ENCODE peak calls at places on chromosomes 13 and 19, in ten cellular contexts. One of them, this sample, is unnamed.

GRCh38 chr19:58538257-58539168 is 5.4 kb upstream of the TRIM28 start:
- DNase-seq in fibroblast of pulmonary artery: peak
- DNase-seq in endodermal cell: peak
- DNase-seq in tibial artery: no peak
- DNase-seq in fibroblast of lung: no peak
- DNase-seq in ovary: no peak
- DNase-seq in CD4-positive, CD25-positive, alpha-beta regulatory T cell: peak
- DNase-seq in spleen: no peak
- DNase-seq in naive thymus-derived CD4-positive, alpha-beta T cell: no peak
- DNase-seq in upper lobe of right lung: no peak
- DNase-seq in this sample: no peak

GRCh38 chr13:44622701-44623100 is 46.6 kb upstream of the TSC22D1 start:
- DNase-seq in ovary: no peak
- DNase-seq in fibroblast of lung: no peak
- DNase-seq in CD4-positive, CD25-positive, alpha-beta regulatory T cell: no peak
- DNase-seq in fibroblast of pulmonary artery: peak
- DNase-seq in endodermal cell: no peak
- DNase-seq in upper lobe of right lung: no peak
- DNase-seq in naive thymus-derived CD4-positive, alpha-beta T cell: no peak
- DNase-seq in spleen: no peak
- DNase-seq in tibial artery: no peak
- DNase-seq in this sample: no peak

GRCh38 chr13:37192986-37193385 is 87.5 kb upstream of the CSNK1A1L start:
- DNase-seq in CD4-positive, CD25-positive, alpha-beta regulatory T cell: no peak
- DNase-seq in naive thymus-derived CD4-positive, alpha-beta T cell: no peak
- DNase-seq in upper lobe of right lung: no peak
- DNase-seq in fibroblast of pulmonary artery: peak
- DNase-seq in tibial artery: no peak
- DNase-seq in spleen: no peak
- DNase-seq in ovary: no peak
- DNase-seq in endodermal cell: no peak
- DNase-seq in fibroblast of lung: no peak
- DNase-seq in this sample: no peak

GRCh38 chr13:77918391-77919261 is at the start of gene EDNRB:
- DNase-seq in fibroblast of lung: peak
- DNase-seq in CD4-positive, CD25-positive, alpha-beta regulatory T cell: no peak
- DNase-seq in endodermal cell: peak
- DNase-seq in fibroblast of pulmonary artery: peak
- DNase-seq in spleen: peak
- DNase-seq in naive thymus-derived CD4-positive, alpha-beta T cell: no peak
- DNase-seq in upper lobe of right lung: peak
- DNase-seq in ovary: peak
- DNase-seq in tibial artery: no peak
- DNase-seq in this sample: no peak

GRCh38 chr13:26061947-26062346 is 10.1 kb upstream of the SHISA2 start:
- DNase-seq in ovary: no peak
- DNase-seq in spleen: no peak
- DNase-seq in upper lobe of right lung: no peak
- DNase-seq in endodermal cell: no peak
- DNase-seq in tibial artery: no peak
- DNase-seq in fibroblast of lung: peak
- DNase-seq in fibroblast of pulmonary artery: peak
- DNase-seq in CD4-positive, CD25-positive, alpha-beta regulatory T cell: no peak
- DNase-seq in naive thymus-derived CD4-positive, alpha-beta T cell: no peak
- DNase-seq in this sample: no peak

GRCh38 chr13:102670130-102670529 is 24.7 kb downstream of the METTL21C start:
- DNase-seq in naive thymus-derived CD4-positive, alpha-beta T cell: no peak
- DNase-seq in tibial artery: no peak
- DNase-seq in fibroblast of pulmonary artery: no peak
- DNase-seq in ovary: no peak
- DNase-seq in spleen: no peak
- DNase-seq in upper lobe of right lung: no peak
- DNase-seq in fibroblast of lung: no peak
- DNase-seq in endodermal cell: no peak
- DNase-seq in CD4-positive, CD25-positive, alpha-beta regulatory T cell: no peak
- DNase-seq in this sample: no peak

GRCh38 chr13:98406475-98406874 is 170.4 kb downstream of the STK24 start:
- DNase-seq in upper lobe of right lung: no peak
- DNase-seq in endodermal cell: no peak
- DNase-seq in naive thymus-derived CD4-positive, alpha-beta T cell: no peak
- DNase-seq in CD4-positive, CD25-positive, alpha-beta regulatory T cell: no peak
- DNase-seq in fibroblast of lung: no peak
- DNase-seq in spleen: no peak
- DNase-seq in fibroblast of pulmonary artery: no peak
- DNase-seq in tibial artery: no peak
- DNase-seq in ovary: no peak
- DNase-seq in this sample: no peak

GRCh38 chr19:3119071-3119781 is 16.6 kb upstream of the GNA15 start:
- DNase-seq in fibroblast of lung: no peak
- DNase-seq in CD4-positive, CD25-positive, alpha-beta regulatory T cell: no peak
- DNase-seq in tibial artery: no peak
- DNase-seq in naive thymus-derived CD4-positive, alpha-beta T cell: no peak
- DNase-seq in upper lobe of right lung: no peak
- DNase-seq in endodermal cell: no peak
- DNase-seq in spleen: no peak
- DNase-seq in fibroblast of pulmonary artery: no peak
- DNase-seq in ovary: no peak
- DNase-seq in this sample: no peak

GRCh38 chr19:15418112-15418587 is 638 bp downstream of the AKAP8L start:
- DNase-seq in naive thymus-derived CD4-positive, alpha-beta T cell: no peak
- DNase-seq in CD4-positive, CD25-positive, alpha-beta regulatory T cell: no peak
- DNase-seq in fibroblast of lung: peak
- DNase-seq in spleen: no peak
- DNase-seq in fibroblast of pulmonary artery: peak
- DNase-seq in endodermal cell: no peak
- DNase-seq in upper lobe of right lung: no peak
- DNase-seq in ovary: no peak
- DNase-seq in tibial artery: no peak
- DNase-seq in this sample: no peak

GRCh38 chr19:3760871-3761361 is 576 bp downstream of the APBA3 start:
- DNase-seq in fibroblast of lung: peak
- DNase-seq in endodermal cell: no peak
- DNase-seq in upper lobe of right lung: no peak
- DNase-seq in tibial artery: no peak
- DNase-seq in CD4-positive, CD25-positive, alpha-beta regulatory T cell: peak
- DNase-seq in naive thymus-derived CD4-positive, alpha-beta T cell: no peak
- DNase-seq in fibroblast of pulmonary artery: peak
- DNase-seq in spleen: no peak
- DNase-seq in ovary: no peak
- DNase-seq in this sample: no peak

GRCh38 chr13:38350114-38350617 is 515 bp downstream of the UFM1 start:
- DNase-seq in upper lobe of right lung: peak
- DNase-seq in fibroblast of lung: peak
- DNase-seq in naive thymus-derived CD4-positive, alpha-beta T cell: peak
- DNase-seq in tibial artery: peak
- DNase-seq in CD4-positive, CD25-positive, alpha-beta regulatory T cell: peak
- DNase-seq in ovary: peak
- DNase-seq in spleen: peak
- DNase-seq in endodermal cell: no peak
- DNase-seq in fibroblast of pulmonary artery: peak
- DNase-seq in this sample: peak

GRCh38 chr19:38033658-38034150 is 126.7 kb downstream of the SIPA1L3 start:
- DNase-seq in endodermal cell: peak
- DNase-seq in ovary: no peak
- DNase-seq in CD4-positive, CD25-positive, alpha-beta regulatory T cell: no peak
- DNase-seq in fibroblast of lung: no peak
- DNase-seq in fibroblast of pulmonary artery: peak
- DNase-seq in naive thymus-derived CD4-positive, alpha-beta T cell: no peak
- DNase-seq in tibial artery: no peak
- DNase-seq in upper lobe of right lung: no peak
- DNase-seq in spleen: peak
- DNase-seq in this sample: no peak

GRCh38 chr13:50403311-50403710 is 388.1 kb downstream of the KCNRG start:
- DNase-seq in fibroblast of lung: no peak
- DNase-seq in spleen: no peak
- DNase-seq in ovary: no peak
- DNase-seq in upper lobe of right lung: no peak
- DNase-seq in naive thymus-derived CD4-positive, alpha-beta T cell: no peak
- DNase-seq in endodermal cell: no peak
- DNase-seq in tibial artery: no peak
- DNase-seq in fibroblast of pulmonary artery: no peak
- DNase-seq in CD4-positive, CD25-positive, alpha-beta regulatory T cell: no peak
- DNase-seq in this sample: no peak
- H3K4me3 ChIP-seq in fibroblast of lung: no peak
- H3K4me3 ChIP-seq in spleen: no peak
- H3K4me3 ChIP-seq in ovary: no peak
- H3K4me3 ChIP-seq in upper lobe of right lung: no peak
- H3K4me3 ChIP-seq in naive thymus-derived CD4-positive, alpha-beta T cell: no peak
- H3K4me3 ChIP-seq in endodermal cell: no peak
- H3K4me3 ChIP-seq in tibial artery: no peak
- H3K4me3 ChIP-seq in fibroblast of pulmonary artery: no peak
- H3K4me3 ChIP-seq in CD4-positive, CD25-positive, alpha-beta regulatory T cell: no peak
- H3K4me3 ChIP-seq in this sample: no peak

GRCh38 chr19:46179076-46179740 is 31.2 kb downstream of the IGFL2 start:
- DNase-seq in fibroblast of lung: no peak
- DNase-seq in fibroblast of pulmonary artery: no peak
- DNase-seq in upper lobe of right lung: no peak
- DNase-seq in ovary: no peak
- DNase-seq in CD4-positive, CD25-positive, alpha-beta regulatory T cell: no peak
- DNase-seq in tibial artery: peak
- DNase-seq in naive thymus-derived CD4-positive, alpha-beta T cell: no peak
- DNase-seq in endodermal cell: peak
- DNase-seq in spleen: no peak
- DNase-seq in this sample: no peak

GRCh38 chr19:46182476-46182875 is 34.4 kb downstream of the IGFL2 start:
- DNase-seq in upper lobe of right lung: no peak
- DNase-seq in tibial artery: peak
- DNase-seq in fibroblast of lung: no peak
- DNase-seq in ovary: no peak
- DNase-seq in naive thymus-derived CD4-positive, alpha-beta T cell: no peak
- DNase-seq in spleen: no peak
- DNase-seq in CD4-positive, CD25-positive, alpha-beta regulatory T cell: no peak
- DNase-seq in fibroblast of pulmonary artery: no peak
- DNase-seq in endodermal cell: no peak
- DNase-seq in this sample: no peak

GRCh38 chr19:46181386-46181774 is 33.3 kb downstream of the IGFL2 start:
- DNase-seq in upper lobe of right lung: no peak
- DNase-seq in naive thymus-derived CD4-positive, alpha-beta T cell: no peak
- DNase-seq in CD4-positive, CD25-positive, alpha-beta regulatory T cell: peak
- DNase-seq in endodermal cell: peak
- DNase-seq in spleen: no peak
- DNase-seq in ovary: no peak
- DNase-seq in tibial artery: peak
- DNase-seq in fibroblast of pulmonary artery: peak
- DNase-seq in fibroblast of lung: peak
- DNase-seq in this sample: no peak

GRCh38 chr19:46176116-46176860 is 28.2 kb downstream of the IGFL2 start:
- DNase-seq in endodermal cell: peak
- DNase-seq in fibroblast of pulmonary artery: no peak
- DNase-seq in ovary: no peak
- DNase-seq in tibial artery: peak
- DNase-seq in spleen: no peak
- DNase-seq in fibroblast of lung: no peak
- DNase-seq in CD4-positive, CD25-positive, alpha-beta regulatory T cell: no peak
- DNase-seq in upper lobe of right lung: no peak
- DNase-seq in naive thymus-derived CD4-positive, alpha-beta T cell: no peak
- DNase-seq in this sample: no peak

DNA sequence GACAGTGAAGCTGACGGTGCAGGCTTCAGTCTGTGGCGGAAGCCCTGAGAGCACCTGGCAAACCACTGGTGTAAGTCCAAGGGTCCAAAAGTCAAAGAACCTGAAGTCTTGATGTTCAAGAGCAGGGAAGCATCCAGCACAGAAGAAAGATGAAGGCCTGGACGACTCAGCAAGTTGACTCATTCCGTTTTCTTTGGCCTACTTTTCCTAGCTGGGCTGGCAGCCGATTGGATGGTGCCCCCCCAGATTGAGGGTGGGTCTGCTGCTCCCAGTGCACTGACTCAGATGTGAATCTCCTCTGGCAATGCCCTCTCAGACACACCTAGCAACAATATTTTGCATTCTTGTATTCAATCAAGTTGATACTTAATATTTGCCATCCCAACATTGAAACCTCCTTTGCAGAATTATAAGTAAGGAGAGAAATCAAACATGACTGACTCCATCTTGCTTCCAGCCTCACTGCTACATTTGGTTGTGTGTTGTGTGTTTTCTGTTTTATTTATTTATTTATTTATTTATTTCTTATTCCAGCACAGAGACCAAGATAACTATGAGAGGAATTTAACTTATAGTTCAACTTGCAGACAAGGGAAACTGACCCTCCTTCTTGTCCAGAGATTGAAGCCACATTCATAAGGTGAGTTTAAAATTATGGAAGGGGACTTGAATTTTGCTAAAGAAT is 32.8 kb downstream of the IGFL2 start:
- DNase-seq in spleen: no peak
- DNase-seq in CD4-positive, CD25-positive, alpha-beta regulatory T cell: no peak
- DNase-seq in ovary: no peak
- DNase-seq in fibroblast of pulmonary artery: no peak
- DNase-seq in naive thymus-derived CD4-positive, alpha-beta T cell: no peak
- DNase-seq in upper lobe of right lung: no peak
- DNase-seq in fibroblast of lung: peak
- DNase-seq in tibial artery: peak
- DNase-seq in endodermal cell: peak
- DNase-seq in this sample: no peak
- H3K4me3 ChIP-seq in spleen: no peak
- H3K4me3 ChIP-seq in CD4-positive, CD25-positive, alpha-beta regulatory T cell: no peak
- H3K4me3 ChIP-seq in ovary: no peak
- H3K4me3 ChIP-seq in fibroblast of pulmonary artery: no peak
- H3K4me3 ChIP-seq in naive thymus-derived CD4-positive, alpha-beta T cell: no peak
- H3K4me3 ChIP-seq in upper lobe of right lung: no peak
- H3K4me3 ChIP-seq in fibroblast of lung: no peak
- H3K4me3 ChIP-seq in tibial artery: no peak
- H3K4me3 ChIP-seq in endodermal cell: no peak
- H3K4me3 ChIP-seq in this sample: no peak

GRCh38 chr19:1857648-1858326 is 5.6 kb downstream of the KLF16 start:
- DNase-seq in spleen: no peak
- DNase-seq in endodermal cell: no peak
- DNase-seq in fibroblast of lung: no peak
- DNase-seq in CD4-positive, CD25-positive, alpha-beta regulatory T cell: no peak
- DNase-seq in naive thymus-derived CD4-positive, alpha-beta T cell: no peak
- DNase-seq in ovary: no peak
- DNase-seq in fibroblast of pulmonary artery: no peak
- DNase-seq in upper lobe of right lung: no peak
- DNase-seq in tibial artery: peak
- DNase-seq in this sample: no peak
- H3K4me3 ChIP-seq in spleen: peak
- H3K4me3 ChIP-seq in endodermal cell: no peak
- H3K4me3 ChIP-seq in fibroblast of lung: no peak
- H3K4me3 ChIP-seq in CD4-positive, CD25-positive, alpha-beta regulatory T cell: no peak
- H3K4me3 ChIP-seq in naive thymus-derived CD4-positive, alpha-beta T cell: no peak
- H3K4me3 ChIP-seq in ovary: no peak
- H3K4me3 ChIP-seq in fibroblast of pulmonary artery: no peak
- H3K4me3 ChIP-seq in upper lobe of right lung: peak
- H3K4me3 ChIP-seq in tibial artery: peak
- H3K4me3 ChIP-seq in this sample: no peak

DNA sequence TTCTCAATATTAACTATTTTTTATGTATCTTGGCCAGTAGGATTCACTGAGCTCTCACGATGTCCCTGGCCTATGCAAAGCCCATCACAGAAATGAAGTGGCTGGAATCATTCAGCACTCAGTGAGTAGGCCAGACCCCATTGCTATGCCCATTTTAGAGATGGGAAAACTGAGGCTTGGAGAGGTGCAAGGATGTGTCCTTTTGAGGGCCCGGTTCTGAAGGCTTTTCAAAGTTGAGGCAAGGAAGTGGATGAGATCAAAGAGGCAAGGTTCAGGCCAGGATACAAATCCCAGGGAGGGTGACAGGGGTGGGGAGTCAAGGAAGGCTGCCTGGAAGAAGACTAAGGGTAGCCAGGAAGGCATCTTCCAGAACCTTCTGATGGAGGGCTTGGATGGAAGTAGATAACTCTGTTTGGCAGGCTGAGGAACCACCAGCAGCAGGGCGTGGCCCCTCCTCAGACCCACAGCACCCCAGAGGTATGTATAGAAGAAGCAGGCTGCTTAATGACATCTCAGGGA is 18.8 kb upstream of the ERCC1 start:
- DNase-seq in upper lobe of right lung: no peak
- DNase-seq in spleen: no peak
- DNase-seq in ovary: no peak
- DNase-seq in fibroblast of pulmonary artery: no peak
- DNase-seq in endodermal cell: no peak
- DNase-seq in fibroblast of lung: no peak
- DNase-seq in tibial artery: no peak
- DNase-seq in CD4-positive, CD25-positive, alpha-beta regulatory T cell: no peak
- DNase-seq in naive thymus-derived CD4-positive, alpha-beta T cell: no peak
- DNase-seq in this sample: no peak
- H3K4me3 ChIP-seq in upper lobe of right lung: no peak
- H3K4me3 ChIP-seq in spleen: no peak
- H3K4me3 ChIP-seq in ovary: no peak
- H3K4me3 ChIP-seq in fibroblast of pulmonary artery: no peak
- H3K4me3 ChIP-seq in endodermal cell: no peak
- H3K4me3 ChIP-seq in fibroblast of lung: no peak
- H3K4me3 ChIP-seq in tibial artery: no peak
- H3K4me3 ChIP-seq in CD4-positive, CD25-positive, alpha-beta regulatory T cell: peak
- H3K4me3 ChIP-seq in naive thymus-derived CD4-positive, alpha-beta T cell: no peak
- H3K4me3 ChIP-seq in this sample: peak